ENCODE peak calls at places on chromosomes 2 and 18, in seven cellular contexts. V is IMR-90, E is neuronal stem cell, G is mesendoderm, K is H9, U is H1, D is trophoblast cell. W is an unnamed sample.

GRCh38 chr2:128513416-128514283 is 195.0 kb upstream of the HS6ST1 start:
- DNase-seq in V (no peak), E (no peak), G (no peak), K (no peak), U (no peak), D (peak; percentile 13), W (no peak)

GRCh38 chr2:5076599-5076998 is 615.6 kb upstream of the SOX11 start:
- DNase-seq in V (no peak), E (no peak), G (peak; percentile 86), K (peak; percentile 56), U (no peak), D (no peak), W (no peak)

GRCh38 chr18:71371951-71372605 is 1083.2 kb downstream of the SOCS6 start:
- DNase-seq in V (no peak), E (no peak), G (no peak), K (no peak), U (no peak), D (no peak), W (no peak)

GRCh38 chr18:76922107-76922506 is 99.8 kb downstream of the ZNF236 start:
- DNase-seq in V (peak; percentile 58), E (peak; percentile 42), G (peak; percentile 78), K (peak; percentile 72), U (no peak), D (peak; percentile 73), W (peak; percentile 50)

GRCh38 chr2:163970058-163970806 is 234.4 kb upstream of the FIGN start:
- DNase-seq in V (no peak), E (no peak), G (no peak), K (no peak), U (no peak), D (no peak), W (no peak)

GRCh38 chr2:160224060-160224459 is 24.0 kb upstream of the ITGB6 start:
- DNase-seq in V (peak; percentile 98), E (no peak), G (peak; percentile 54), K (no peak), U (no peak), D (peak; percentile 94), W (peak; percentile 97)

GRCh38 chr2:26901326-26902183 is 53.6 kb downstream of the DPYSL5 start:
- DNase-seq in V (no peak), E (no peak), G (peak; percentile 45), K (peak; percentile 47), U (no peak), D (no peak), W (no peak)

GRCh38 chr2:830419-831224 is 120.0 kb upstream of the SNTG2 start:
- DNase-seq in V (no peak), E (no peak), G (no peak), K (peak; percentile 26), U (no peak), D (no peak), W (no peak)

GRCh38 chr2:1976112-1976511 is 231.8 kb upstream of the PXDN start:
- DNase-seq in V (no peak), E (no peak), G (no peak), K (no peak), U (no peak), D (no peak), W (no peak)

GRCh38 chr2:100832885-100833284 is 12.9 kb downstream of the NPAS2 start:
- DNase-seq in V (peak; percentile 68), E (no peak), G (no peak), K (no peak), U (no peak), D (no peak), W (no peak)

GRCh38 chr2:68921646-68922045 is 31.0 kb downstream of the GKN2 start:
- DNase-seq in V (peak; percentile 79), E (no peak), G (no peak), K (no peak), U (no peak), D (no peak), W (no peak)

GRCh38 chr2:114661926-114662670 is 219.7 kb downstream of the DPP10 start:
- DNase-seq in V (no peak), E (no peak), G (peak; percentile 34), K (peak; percentile 60), U (peak; percentile 47), D (no peak), W (no peak)

GRCh38 chr2:197144183-197144582 is 166.4 kb downstream of the ANKRD44 start:
- DNase-seq in V (no peak), E (no peak), G (peak; percentile 45), K (no peak), U (no peak), D (no peak), W (no peak)

GRCh38 chr2:197138513-197138912 is 172.1 kb downstream of the ANKRD44 start:
- DNase-seq in V (no peak), E (no peak), G (no peak), K (no peak), U (no peak), D (no peak), W (no peak)

GRCh38 chr2:197142074-197142473 is 168.5 kb downstream of the ANKRD44 start:
- DNase-seq in V (no peak), E (no peak), G (no peak), K (no peak), U (no peak), D (no peak), W (no peak)

GRCh38 chr2:197140045-197140444 is 170.5 kb downstream of the ANKRD44 start:
- DNase-seq in V (no peak), E (no peak), G (no peak), K (no peak), U (no peak), D (no peak), W (no peak)

GRCh38 chr2:197141669-197142068 is 168.9 kb downstream of the ANKRD44 start:
- DNase-seq in V (no peak), E (no peak), G (no peak), K (no peak), U (no peak), D (no peak), W (no peak)
- H4K8ac ChIP-seq in V (no peak overlapping the region), E (no peak overlapping the region), G (no peak overlapping the region), K (no peak overlapping the region), U (no peak overlapping the region), D (no peak overlapping the region), W (no peak overlapping the region)

GRCh38 chr2:62046141-62046540 is 140.7 kb downstream of the COMMD1 start:
- DNase-seq in V (no peak), E (no peak), G (no peak), K (no peak), U (no peak), D (no peak), W (no peak)

GRCh38 chr2:62054916-62055315 is 141.0 kb upstream of the B3GNT2 start:
- DNase-seq in V (no peak), E (no peak), G (no peak), K (no peak), U (no peak), D (no peak), W (no peak)

GRCh38 chr2:62054029-62054791 is 141.7 kb upstream of the B3GNT2 start:
- DNase-seq in V (no peak), E (no peak), G (no peak), K (no peak), U (no peak), D (no peak), W (no peak)

GRCh38 chr2:62055724-62056336 is 140.1 kb upstream of the B3GNT2 start:
- DNase-seq in V (no peak), E (no peak), G (no peak), K (no peak), U (no peak), D (no peak), W (no peak)

DNA sequence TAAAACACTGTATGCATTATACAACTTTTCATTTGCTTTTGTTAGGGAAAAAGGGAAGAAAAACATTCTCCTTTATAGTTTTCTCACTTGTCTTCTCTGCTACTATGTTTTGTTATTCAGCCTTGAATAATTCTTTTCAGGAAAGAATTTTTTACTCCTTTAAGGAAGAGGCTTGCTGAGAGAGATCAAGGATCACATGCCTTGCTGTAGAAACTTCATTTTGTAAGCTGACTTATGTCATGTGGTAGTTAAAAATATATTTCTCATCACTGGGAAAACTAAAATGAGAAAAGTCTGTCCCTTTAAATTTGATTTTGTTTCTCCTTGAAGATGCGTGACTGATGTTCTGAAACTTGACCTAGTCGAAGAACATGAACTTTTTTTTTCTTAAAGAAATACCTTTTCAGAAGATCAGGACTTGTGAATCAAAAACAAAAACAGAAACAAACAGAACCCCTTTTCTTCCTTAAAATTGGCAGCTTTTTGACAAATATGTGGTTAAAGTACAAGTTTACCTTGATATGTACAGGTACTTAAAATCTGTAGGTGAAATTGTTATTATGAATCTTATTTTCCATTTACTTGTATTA is 145.1 kb downstream of the COMMD1 start:
- DNase-seq in V (no peak), E (no peak), G (no peak), K (no peak), U (no peak), D (no peak), W (no peak)
- H3K4me2 ChIP-seq in V (no peak overlapping the region), E (no peak overlapping the region), G (no peak overlapping the region), K (no peak overlapping the region), U (peak overlapping the region; percentile 46), D (no peak overlapping the region), W (no peak overlapping the region)

DNA sequence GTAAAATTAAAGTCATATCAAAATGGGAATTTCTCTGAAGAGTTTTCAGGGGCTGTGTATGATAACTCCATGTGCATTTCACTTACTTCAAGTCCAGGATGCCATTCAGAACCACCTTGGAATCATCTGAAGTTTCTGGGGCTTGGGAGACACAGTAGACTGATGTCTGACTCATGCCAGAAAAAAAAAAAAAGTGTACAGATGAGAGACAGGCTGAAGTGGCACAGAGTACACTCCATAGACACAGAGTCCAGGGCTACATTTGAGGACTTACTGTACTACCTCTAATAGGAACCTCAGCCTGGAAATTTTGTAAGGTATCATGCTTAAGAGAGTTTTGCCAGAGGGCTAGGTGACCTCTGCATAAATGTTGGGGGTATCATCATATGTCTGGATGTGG is 92.0 kb downstream of the SS18 start:
- DNase-seq in V (no peak), E (no peak), G (no peak), K (no peak), U (no peak), D (no peak), W (no peak)
- H3K18ac ChIP-seq in V (no peak overlapping the region), E (no peak overlapping the region), G (no peak overlapping the region), K (no peak overlapping the region), U (no peak overlapping the region), D (no peak overlapping the region), W (no peak overlapping the region)

GRCh38 chr2:72208225-72208624 is 60.6 kb upstream of the CYP26B1 start:
- DNase-seq in V (no peak), E (no peak), G (no peak), K (no peak), U (no peak), D (no peak), W (no peak)

GRCh38 chr2:72204156-72204781 is 56.6 kb upstream of the CYP26B1 start:
- DNase-seq in V (peak; percentile 53), E (no peak), G (no peak), K (no peak), U (no peak), D (no peak), W (peak; percentile 62)

GRCh38 chr2:72207334-72207733 is 59.7 kb upstream of the CYP26B1 start:
- DNase-seq in V (no peak), E (no peak), G (no peak), K (no peak), U (no peak), D (no peak), W (no peak)

GRCh38 chr2:72204782-72205545 is 57.3 kb upstream of the CYP26B1 start:
- DNase-seq in V (no peak), E (no peak), G (no peak), K (no peak), U (no peak), D (no peak), W (no peak)

DNA sequence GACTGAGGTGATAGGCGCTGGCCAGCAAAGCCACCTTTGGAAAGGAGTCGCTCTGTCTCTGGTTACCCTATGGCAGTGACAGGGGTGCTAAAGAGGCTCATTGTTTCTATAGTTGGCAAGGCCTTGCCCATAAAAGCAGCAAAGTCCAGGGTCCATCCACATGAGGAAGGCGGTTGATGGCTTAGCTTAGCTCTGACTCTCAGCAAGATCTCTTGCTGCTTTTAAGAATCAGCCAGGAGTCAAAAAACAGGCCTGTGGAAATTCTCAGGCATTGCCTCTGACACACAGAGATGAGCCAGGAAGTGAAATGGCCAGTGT is 57.8 kb upstream of the CYP26B1 start:
- DNase-seq in V (no peak), E (no peak), G (no peak), K (no peak), U (no peak), D (no peak), W (no peak)
- H4K8ac ChIP-seq in V (no peak overlapping the region), E (no peak overlapping the region), G (no peak overlapping the region), K (no peak overlapping the region), U (no peak overlapping the region), D (no peak overlapping the region), W (no peak overlapping the region)